ENCODE peak calls at places on chromosome 1, in six cellular contexts. W, G, P, B, D and K are unnamed samples.

GRCh38 chr1:183039985-183040447 is 16.8 kb downstream of the LAMC1 start:
- DNase-seq in W (peak), G (no peak), P (no peak), B (no peak), D (no peak), K (peak)

GRCh38 chr1:165468850-165469249 is 23.9 kb upstream of the RXRG start:
- DNase-seq in W (no peak), G (no peak), P (no peak), B (no peak), D (no peak), K (no peak)

GRCh38 chr1:98075626-98076025 is 154.8 kb upstream of the DPYD start:
- DNase-seq in W (no peak), G (no peak), P (no peak), B (no peak), D (no peak), K (no peak)

GRCh38 chr1:53112861-53113260 is 29.6 kb downstream of the SLC1A7 start:
- DNase-seq in W (peak), G (no peak), P (no peak), B (no peak), D (no peak), K (peak)

GRCh38 chr1:157153743-157154142 is 15.5 kb upstream of the ETV3 start:
- DNase-seq in W (no peak), G (no peak), P (no peak), B (no peak), D (no peak), K (no peak)

GRCh38 chr1:169902750-169903149 is 9.1 kb upstream of the SCYL3 start:
- DNase-seq in W (no peak), G (no peak), P (no peak), B (no peak), D (no peak), K (no peak)

GRCh38 chr1:226236826-226237225 is 13.4 kb downstream of the MIXL1 start:
- DNase-seq in W (no peak), G (no peak), P (no peak), B (no peak), D (no peak), K (no peak)

GRCh38 chr1:175419684-175420490 is 227.3 kb upstream of the KIAA0040 start:
- DNase-seq in W (no peak), G (no peak), P (no peak), B (no peak), D (no peak), K (no peak)

GRCh38 chr1:96722161-96722908 is 751 bp downstream of the PTBP2 start:
- DNase-seq in W (peak), G (peak), P (peak), B (peak), D (peak), K (peak)

GRCh38 chr1:62438163-62438562 is 1.3 kb downstream of the USP1 start:
- DNase-seq in W (no peak), G (no peak), P (no peak), B (no peak), D (no peak), K (peak)

GRCh38 chr1:51990478-51990965 is at the start of gene RAB3B:
- DNase-seq in W (peak), G (peak), P (peak), B (peak), D (peak), K (peak)

GRCh38 chr1:6495041-6495441 is 3.6 kb upstream of the PLEKHG5 start:
- DNase-seq in W (no peak), G (no peak), P (no peak), B (no peak), D (no peak), K (no peak)

GRCh38 chr1:181538836-181539235 is 55.5 kb downstream of the CACNA1E start:
- DNase-seq in W (no peak), G (no peak), P (no peak), B (no peak), D (no peak), K (no peak)

GRCh38 chr1:33396188-33397124 is 34.4 kb downstream of the PHC2 start:
- DNase-seq in W (no peak), G (no peak), P (no peak), B (no peak), D (no peak), K (peak)

GRCh38 chr1:160361199-160361598 is 5.7 kb upstream of the NHLH1 start:
- DNase-seq in W (no peak), G (no peak), P (no peak), B (no peak), D (no peak), K (no peak)

GRCh38 chr1:151760597-151761385 is 2.5 kb downstream of the MRPL9 start:
- DNase-seq in W (no peak), G (no peak), P (no peak), B (no peak), D (no peak), K (no peak)

GRCh38 chr1:175524003-175524402 is 219.4 kb downstream of the TNR start:
- DNase-seq in W (no peak), G (no peak), P (no peak), B (no peak), D (no peak), K (no peak)

GRCh38 chr1:202835548-202836072 is 24.9 kb downstream of the PCAT6 start:
- DNase-seq in W (no peak), G (no peak), P (no peak), B (no peak), D (no peak), K (no peak)

GRCh38 chr1:168386949-168387586 is 106.4 kb downstream of the TBX19 start:
- DNase-seq in W (no peak), G (peak), P (peak), B (peak), D (peak), K (no peak)

GRCh38 chr1:78090734-78091133 is 45.0 kb downstream of the GIPC2 start:
- DNase-seq in W (no peak), G (no peak), P (no peak), B (no peak), D (no peak), K (no peak)

GRCh38 chr1:110875216-110875731 is 2.3 kb downstream of the CD53 start:
- DNase-seq in W (no peak), G (no peak), P (no peak), B (no peak), D (no peak), K (no peak)

GRCh38 chr1:17260738-17261137 is 11.8 kb downstream of the PADI3 start:
- DNase-seq in W (no peak), G (no peak), P (no peak), B (no peak), D (no peak), K (no peak)

GRCh38 chr1:87061742-87062156 is 147.3 kb downstream of the HS2ST1 start:
- DNase-seq in W (peak), G (no peak), P (no peak), B (no peak), D (no peak), K (peak)

GRCh38 chr1:116766616-116767469 is 12.6 kb downstream of the CD2 start:
- DNase-seq in W (no peak), G (no peak), P (no peak), B (no peak), D (peak), K (no peak)

GRCh38 chr1:6745073-6745472 is 40.2 kb upstream of the CAMTA1 start:
- DNase-seq in W (no peak), G (no peak), P (no peak), B (no peak), D (no peak), K (no peak)

GRCh38 chr1:15945011-15945831 is 30.7 kb downstream of the ZBTB17 start:
- DNase-seq in W (no peak), G (no peak), P (no peak), B (no peak), D (no peak), K (no peak)

GRCh38 chr1:185400057-185400456 is 83.0 kb upstream of the IVNS1ABP start:
- DNase-seq in W (peak), G (no peak), P (no peak), B (no peak), D (no peak), K (peak)

GRCh38 chr1:147717706-147718097 is 42.7 kb downstream of the GJA5 start:
- DNase-seq in W (no peak), G (no peak), P (no peak), B (no peak), D (no peak), K (no peak)

GRCh38 chr1:32392358-32392757 is 1.9 kb downstream of the BSDC1 start:
- DNase-seq in W (no peak), G (no peak), P (no peak), B (no peak), D (no peak), K (no peak)

GRCh38 chr1:228265167-228265566 is 57.3 kb downstream of the OBSCN start:
- DNase-seq in W (peak), G (no peak), P (no peak), B (no peak), D (no peak), K (no peak)

GRCh38 chr1:42849944-42850343 is 3.5 kb downstream of the ZNF691 start:
- DNase-seq in W (no peak), G (no peak), P (no peak), B (no peak), D (no peak), K (no peak)
- H4K91ac ChIP-seq in W (no peak), G (no peak), P (no peak), B (no peak), D (no peak), K (no peak)

DNA sequence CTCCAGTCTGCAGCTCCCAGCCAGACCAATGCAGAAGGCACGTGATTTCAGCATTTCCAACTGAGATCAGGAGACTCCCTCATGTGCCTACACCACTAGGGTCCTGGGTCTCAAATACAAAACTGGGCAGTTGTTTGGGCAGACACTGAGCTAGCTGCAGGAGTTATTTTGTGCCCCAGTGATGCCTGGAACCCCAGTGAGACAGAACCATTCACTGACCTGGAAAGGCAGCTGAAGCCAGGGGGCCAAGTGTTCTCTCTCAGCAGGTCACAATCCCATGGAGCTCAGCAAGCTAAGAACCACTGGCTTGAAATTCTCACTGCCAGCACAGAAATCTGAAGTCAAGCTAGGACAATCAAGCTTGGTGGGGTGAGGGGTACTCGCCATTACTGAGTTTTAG is 111.7 kb upstream of the TNFSF4 start:
- DNase-seq in W (no peak), G (no peak), P (no peak), B (no peak), D (no peak), K (no peak)
- H4K91ac ChIP-seq in W (no peak), G (no peak), P (no peak), B (no peak), D (no peak), K (no peak)

GRCh38 chr1:229793488-229793887 is 167.4 kb downstream of the URB2 start:
- DNase-seq in W (no peak), G (no peak), P (no peak), B (no peak), D (no peak), K (no peak)
- H4K91ac ChIP-seq in W (no peak), G (no peak), P (no peak), B (no peak), D (no peak), K (no peak)

GRCh38 chr1:23628951-23629387 is 62.6 kb upstream of the RPL11 start:
- DNase-seq in W (no peak), G (no peak), P (no peak), B (no peak), D (no peak), K (no peak)
- H4K91ac ChIP-seq in W (no peak), G (no peak), P (no peak), B (no peak), D (no peak), K (no peak)

GRCh38 chr1:119488216-119488615 is 18.8 kb upstream of the HSD3B1 start:
- DNase-seq in W (no peak), G (no peak), P (no peak), B (no peak), D (no peak), K (no peak)

GRCh38 chr1:119489201-119489600 is 17.8 kb upstream of the HSD3B1 start:
- DNase-seq in W (no peak), G (no peak), P (no peak), B (no peak), D (no peak), K (no peak)

DNA sequence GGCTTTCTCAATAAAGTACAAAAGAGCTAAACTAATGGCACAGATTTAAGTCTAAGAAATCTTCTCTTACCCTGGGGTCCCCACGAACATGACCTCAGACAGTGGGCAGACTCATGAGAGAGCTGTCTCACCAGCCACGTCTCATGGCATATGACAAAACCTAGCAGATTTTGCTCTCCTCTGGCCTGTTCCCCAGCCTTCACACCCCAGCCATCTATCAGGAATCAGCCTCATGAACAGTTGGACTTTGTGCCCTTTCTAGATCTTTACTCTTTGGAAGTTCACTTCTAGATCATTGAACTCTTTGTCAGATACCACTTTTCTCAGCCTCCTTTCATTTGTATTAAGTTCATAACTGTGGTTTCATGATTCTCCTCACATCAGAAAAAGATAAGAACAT is 14.2 kb upstream of the HSD3B1 start:
- DNase-seq in W (no peak), G (no peak), P (no peak), B (no peak), D (no peak), K (no peak)
- H4K91ac ChIP-seq in W (no peak), G (no peak), P (no peak), B (no peak), D (no peak), K (no peak)

GRCh38 chr1:244862354-244862698 is 2.0 kb downstream of the HNRNPU start:
- DNase-seq in W (no peak), G (no peak), P (no peak), B (no peak), D (no peak), K (peak)

GRCh38 chr1:244860078-244860477 is 4.3 kb downstream of the HNRNPU start:
- DNase-seq in W (no peak), G (no peak), P (no peak), B (no peak), D (no peak), K (no peak)

GRCh38 chr1:244862699-244863490 is 1.4 kb downstream of the HNRNPU start:
- DNase-seq in W (peak), G (peak), P (peak), B (peak), D (peak), K (peak)

GRCh38 chr1:244861683-244862082 is 2.7 kb downstream of the HNRNPU start:
- DNase-seq in W (no peak), G (no peak), P (no peak), B (no peak), D (no peak), K (no peak)

DNA sequence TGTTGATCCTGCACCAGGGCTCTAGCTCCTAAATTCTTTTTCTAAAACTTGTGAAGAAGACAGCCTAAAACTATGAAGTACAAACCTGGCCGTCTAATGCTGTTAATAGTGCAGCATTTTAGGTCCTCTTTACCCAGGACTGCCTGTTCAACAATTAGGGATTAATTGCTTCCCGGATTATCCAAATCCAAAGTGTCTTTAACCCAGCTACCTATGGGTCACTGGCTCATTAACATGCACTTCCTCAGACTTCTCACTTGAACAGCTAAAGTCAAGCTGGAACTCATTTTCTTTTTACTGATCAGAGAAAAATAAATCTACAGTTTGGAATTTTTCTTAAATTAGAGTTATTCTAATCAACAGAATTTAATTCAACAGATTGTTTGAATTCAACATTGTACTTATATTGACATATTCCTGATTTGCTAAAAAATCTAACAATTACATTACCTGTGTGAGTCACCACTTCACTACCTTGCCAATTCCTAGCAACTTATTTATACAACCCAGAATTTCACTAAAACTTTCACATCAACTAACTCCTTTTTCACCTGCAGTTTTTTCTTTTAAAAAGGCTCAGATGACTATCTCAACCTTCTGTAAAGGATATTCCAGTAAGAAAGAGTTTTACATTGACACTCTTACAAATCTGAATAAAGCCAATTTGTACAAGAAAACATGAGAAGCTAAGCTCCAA is 3.3 kb downstream of the HNRNPU start:
- DNase-seq in W (no peak), G (no peak), P (no peak), B (no peak), D (no peak), K (no peak)
- H4K91ac ChIP-seq in W (no peak), G (no peak), P (no peak), B (no peak), D (no peak), K (no peak)